ENCODE peak calls at places on chromosomes 2 and 18, in five cellular contexts. O, D, M, B and V are unnamed samples.

GRCh38 chr2:1728821-1729220 is 15.5 kb downstream of the PXDN start:
- DNase-seq in O (peak; percentile 65), B (peak; percentile 24), M (no peak), D (peak; percentile 62), V (peak; percentile 77)

GRCh38 chr18:41456791-41457190 is 498.2 kb upstream of the PIK3C3 start:
- DNase-seq in O (no peak), D (no peak), M (no peak), B (no peak), V (no peak)

GRCh38 chr2:69828913-69829242 is 582 bp upstream of the GMCL1 start:
- DNase-seq in O (no peak), M (no peak), D (no peak), B (no peak), V (no peak)

GRCh38 chr2:219289537-219290361 is 10.6 kb downstream of the DNAJB2 start:
- DNase-seq in O (no peak), M (no peak), D (peak; percentile 95), B (no peak), V (peak; percentile 73)

GRCh38 chr2:217262916-217263315 is 403.1 kb upstream of the TNP1 start:
- DNase-seq in D (no peak), O (no peak), B (no peak), M (no peak), V (no peak)

GRCh38 chr2:72605836-72606442 is 219.9 kb downstream of the EXOC6B start:
- DNase-seq in B (peak; percentile 53), D (peak; percentile 39), M (no peak), O (peak; percentile 5), V (peak; percentile 27)

GRCh38 chr2:157769866-157770265 is 106.3 kb downstream of the ACVR1 start:
- DNase-seq in D (no peak), M (no peak), O (no peak), B (no peak), V (no peak)

GRCh38 chr2:10079192-10079930 is 850 bp downstream of the CYS1 start:
- DNase-seq in M (peak; percentile 33), D (peak; percentile 58), O (peak; percentile 35), B (peak; percentile 96), V (peak; percentile 26)

GRCh38 chr2:118697771-118698170 is 149.7 kb downstream of the EN1 start:
- DNase-seq in O (no peak), B (peak; percentile 42), D (no peak), M (no peak), V (no peak)

GRCh38 chr2:62787381-62787780 is 81.9 kb downstream of the EHBP1 start:
- DNase-seq in O (peak; percentile 25), B (peak; percentile 59), M (peak; percentile 9), D (peak; percentile 51), V (peak; percentile 57)

GRCh38 chr2:19301706-19302105 is 56.7 kb downstream of the OSR1 start:
- DNase-seq in D (no peak), O (peak; percentile 51), M (no peak), B (peak; percentile 87), V (no peak)

GRCh38 chr2:108621087-108621559 is 86.9 kb downstream of the LIMS1 start:
- DNase-seq in B (peak; percentile 44), O (peak; percentile 95), M (no peak), D (peak; percentile 46), V (peak; percentile 57)

GRCh38 chr2:21944536-21944935 is 820.8 kb downstream of the TDRD15 start:
- DNase-seq in O (no peak), M (no peak), D (no peak), B (no peak), V (no peak)

GRCh38 chr2:119341684-119342083 is 24.9 kb downstream of the C2orf76 start:
- DNase-seq in B (no peak), M (no peak), D (no peak), O (no peak), V (no peak)

GRCh38 chr2:23649819-23650218 is 264.8 kb downstream of the KLHL29 start:
- DNase-seq in B (no peak), O (no peak), D (peak; percentile 34), M (no peak), V (no peak)

GRCh38 chr18:69943021-69943420 is 4.7 kb downstream of the CD226 start:
- DNase-seq in B (no peak), M (no peak), O (no peak), D (no peak), V (no peak)

GRCh38 chr2:187136646-187137045 is 287.7 kb upstream of the ZSWIM2 start:
- DNase-seq in O (no peak), B (no peak), M (no peak), D (no peak), V (no peak)

GRCh38 chr18:58345064-58345463 is 283.8 kb downstream of the ALPK2 start:
- DNase-seq in O (peak; percentile 56), M (no peak), D (no peak), B (no peak), V (no peak)
- H2BK120ac ChIP-seq in O (no peak overlapping the region), M (no peak overlapping the region), D (no peak overlapping the region), B (no peak overlapping the region), V (no peak overlapping the region)

GRCh38 chr18:23580677-23581367 is 5.5 kb downstream of the NPC1 start:
- DNase-seq in M (no peak), B (peak; percentile 54), O (no peak), D (peak; percentile 94), V (peak; percentile 93)
- H2BK120ac ChIP-seq in M (no peak overlapping the region), B (no peak overlapping the region), O (no peak overlapping the region), D (peak overlapping the region; percentile 68), V (no peak overlapping the region)

GRCh38 chr2:151338115-151338514 is 19.3 kb upstream of the TNFAIP6 start:
- DNase-seq in D (no peak), B (no peak), M (no peak), O (no peak), V (peak; percentile 29)
- H2BK120ac ChIP-seq in D (no peak overlapping the region), B (no peak overlapping the region), M (no peak overlapping the region), O (no peak overlapping the region), V (no peak overlapping the region)

GRCh38 chr2:200507179-200507578 is 2.7 kb downstream of the KCTD18 start:
- DNase-seq in O (no peak), M (no peak), D (no peak), B (no peak), V (no peak)
- H2BK120ac ChIP-seq in O (no peak overlapping the region), M (no peak overlapping the region), D (no peak overlapping the region), B (no peak overlapping the region), V (no peak overlapping the region)

GRCh38 chr2:195610708-195611107 is 46.3 kb upstream of the SLC39A10 start:
- DNase-seq in D (no peak), B (no peak), M (no peak), O (no peak), V (no peak)

GRCh38 chr2:195608768-195609454 is 48.1 kb upstream of the SLC39A10 start:
- DNase-seq in D (no peak), O (no peak), B (no peak), M (no peak), V (no peak)

GRCh38 chr2:195613922-195614321 is 43.1 kb upstream of the SLC39A10 start:
- DNase-seq in D (peak; percentile 95), M (no peak), O (peak; percentile 95), B (peak; percentile 95), V (peak; percentile 94)

GRCh38 chr2:195612515-195613495 is 44.2 kb upstream of the SLC39A10 start:
- DNase-seq in B (peak; percentile 88), D (peak; percentile 82), M (peak; percentile 56), O (peak; percentile 98), V (peak; percentile 78)
- H2BK120ac ChIP-seq in B (peak overlapping the region; percentile 86), D (peak overlapping the region; percentile 93), M (no peak overlapping the region), O (peak overlapping the region; percentile 82), V (no peak overlapping the region)

GRCh38 chr2:241777167-241777685 is 604 bp downstream of the GAL3ST2 start:
- DNase-seq in O (no peak), M (no peak), B (no peak), D (no peak), V (no peak)
- H2BK120ac ChIP-seq in O (no peak overlapping the region), M (peak overlapping the region; percentile 77), B (no peak overlapping the region), D (no peak overlapping the region), V (no peak overlapping the region)

GRCh38 chr2:3278521-3279218 is 98.9 kb downstream of the EIPR1 start:
- DNase-seq in O (no peak), D (no peak), B (no peak), M (no peak), V (no peak)

GRCh38 chr2:3280683-3281520 is 96.7 kb downstream of the EIPR1 start:
- DNase-seq in B (no peak), D (no peak), M (no peak), O (no peak), V (no peak)

GRCh38 chr2:3280197-3280596 is 97.4 kb downstream of the EIPR1 start:
- DNase-seq in O (no peak), D (no peak), M (no peak), B (no peak), V (no peak)

GRCh38 chr2:3277748-3278520 is 99.7 kb downstream of the EIPR1 start:
- DNase-seq in B (no peak), M (no peak), D (no peak), O (no peak), V (no peak)

DNA sequence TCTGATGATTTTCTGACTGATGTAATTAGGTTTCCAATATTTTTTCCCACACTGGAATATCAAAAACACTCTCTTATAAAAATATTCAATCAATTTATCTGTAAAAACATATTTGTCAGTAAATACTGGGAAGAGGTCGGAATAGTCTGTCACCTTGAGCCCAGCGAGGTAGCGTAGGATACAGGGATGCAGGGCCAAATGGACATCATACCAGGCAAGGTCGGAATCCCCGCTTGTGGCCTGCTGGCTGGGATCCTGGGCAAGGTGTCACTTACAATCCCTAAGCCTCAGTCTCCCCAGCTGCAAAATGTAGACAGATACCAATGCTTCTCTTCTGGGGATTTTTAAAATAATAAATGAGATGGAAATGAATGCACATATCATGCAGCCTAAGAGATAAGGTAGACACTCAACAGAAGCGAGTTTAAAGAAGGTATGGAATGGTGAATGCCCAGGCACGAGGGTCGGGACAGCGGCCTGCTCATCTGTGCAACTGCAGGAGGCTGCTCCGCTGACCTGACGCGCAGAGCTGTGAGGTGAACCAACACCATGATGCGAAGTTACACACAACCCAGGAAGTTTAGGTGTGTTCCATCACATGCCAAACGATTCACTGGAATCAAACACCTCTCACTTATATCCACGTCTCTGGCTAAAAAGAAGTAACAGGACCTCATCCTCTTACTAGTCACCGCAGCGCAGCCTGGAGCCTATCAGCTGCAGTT is 98.2 kb downstream of the EIPR1 start:
- DNase-seq in B (no peak), D (no peak), M (no peak), O (no peak), V (no peak)
- H2BK120ac ChIP-seq in B (no peak overlapping the region), D (no peak overlapping the region), M (no peak overlapping the region), O (no peak overlapping the region), V (no peak overlapping the region)

GRCh38 chr18:79789091-79789891 is 8.4 kb upstream of the KCNG2 start:
- DNase-seq in B (no peak), D (no peak), O (no peak), M (no peak), V (no peak)
- H2BK120ac ChIP-seq in B (no peak overlapping the region), D (no peak overlapping the region), O (no peak overlapping the region), M (no peak overlapping the region), V (no peak overlapping the region)

GRCh38 chr2:224586127-224586702 is 1.1 kb upstream of the CUL3 start:
- DNase-seq in O (no peak), M (no peak), D (no peak), B (peak; percentile 10), V (no peak)
- H2BK120ac ChIP-seq in O (no peak overlapping the region), M (no peak overlapping the region), D (peak overlapping the region; percentile 68), B (no peak overlapping the region), V (no peak overlapping the region)

GRCh38 chr2:81648370-81648769 is 1343.8 kb upstream of the LRRTM1 start:
- DNase-seq in O (peak; percentile 25), B (no peak), M (no peak), D (no peak), V (no peak)
- H2BK120ac ChIP-seq in O (no peak overlapping the region), B (no peak overlapping the region), M (no peak overlapping the region), D (no peak overlapping the region), V (no peak overlapping the region)